ENCODE peak calls at places on chromosomes 1 and 21, in ten cellular contexts. H, N, C, G, D, J, Q, X, P and U are unnamed samples.

GRCh38 chr1:110119843-110120242 is 7.6 kb downstream of the UBL4B start:
- DNase-seq in N (no peak), X (no peak), C (no peak), P (no peak), H (no peak), G (no peak), D (peak; percentile 28), J (no peak), Q (no peak), U (peak; percentile 44)

GRCh38 chr1:29682918-29683314 is 446.6 kb downstream of the PTPRU start:
- DNase-seq in P (no peak), X (no peak), D (peak; percentile 61), C (no peak), G (peak; percentile 34), J (no peak), H (peak; percentile 55), Q (no peak), N (no peak), U (no peak)

GRCh38 chr1:67987046-67987799 is 63.2 kb downstream of the DIRAS3 start:
- DNase-seq in H (peak; percentile 13), P (no peak), Q (no peak), N (no peak), J (no peak), X (no peak), C (no peak), G (no peak), D (no peak), U (no peak)

GRCh38 chr1:21907737-21908136 is 29.4 kb downstream of the HSPG2 start:
- DNase-seq in J (no peak), H (no peak), D (no peak), X (no peak), G (no peak), N (no peak), P (no peak), C (no peak), Q (no peak), U (no peak)

GRCh38 chr21:35508389-35508888 is 459.3 kb upstream of the RUNX1 start:
- DNase-seq in J (no peak), H (peak; percentile 37), D (no peak), X (no peak), Q (no peak), N (peak; percentile 88), G (no peak), C (no peak), P (peak; percentile 53), U (peak; percentile 76)

GRCh38 chr1:25096307-25097150 is 135.8 kb downstream of the SYF2 start:
- DNase-seq in H (no peak), D (no peak), P (no peak), Q (no peak), N (no peak), G (no peak), X (no peak), J (no peak), C (no peak), U (no peak)

GRCh38 chr1:221415626-221416025 is 326.3 kb downstream of the DUSP10 start:
- DNase-seq in H (no peak), C (no peak), J (no peak), X (no peak), N (no peak), Q (no peak), P (no peak), G (no peak), D (no peak), U (no peak)

GRCh38 chr1:35629051-35629450 is 12.3 kb downstream of the PSMB2 start:
- DNase-seq in N (no peak), H (peak; percentile 15), J (no peak), D (no peak), P (no peak), C (no peak), X (no peak), Q (no peak), G (no peak), U (no peak)

GRCh38 chr1:149995927-149996326 is 14.6 kb downstream of the OTUD7B start:
- DNase-seq in X (no peak), C (no peak), P (no peak), H (no peak), G (no peak), D (no peak), N (no peak), Q (no peak), J (no peak), U (no peak)

GRCh38 chr1:147167361-147167760 is 4.9 kb downstream of the PRKAB2 start:
- DNase-seq in P (no peak), H (peak; percentile 63), G (no peak), X (no peak), Q (no peak), J (no peak), D (no peak), C (no peak), N (no peak), U (no peak)

GRCh38 chr1:100535264-100535663 is 2.7 kb upstream of the GPR88 start:
- DNase-seq in C (no peak), J (no peak), X (no peak), P (no peak), D (no peak), Q (no peak), N (no peak), H (no peak), G (no peak), U (no peak)

GRCh38 chr1:21280011-21280471 is 10.2 kb downstream of the ECE1 start:
- DNase-seq in C (no peak), X (peak; percentile 21), D (no peak), N (no peak), J (no peak), Q (no peak), H (no peak), P (peak; percentile 79), G (peak; percentile 41), U (peak; percentile 89)

GRCh38 chr21:31897311-31897710 is 24.5 kb downstream of the HUNK start:
- DNase-seq in H (no peak), X (no peak), C (no peak), G (no peak), P (no peak), N (no peak), D (no peak), J (no peak), Q (no peak), U (no peak)

GRCh38 chr21:43206231-43207042 is 37.6 kb downstream of the CRYAA start:
- DNase-seq in Q (no peak), N (no peak), P (peak; percentile 3), D (no peak), X (no peak), H (no peak), J (no peak), C (no peak), G (peak; percentile 26), U (peak; percentile 22)

GRCh38 chr21:45612096-45613019 is 31.2 kb upstream of the PCBP3 start:
- DNase-seq in H (no peak), P (no peak), J (no peak), N (no peak), C (no peak), G (no peak), D (no peak), X (no peak), Q (no peak), U (peak; percentile 64)